ENCODE peak calls at places on chromosomes 4 and X, in six cellular contexts. One of them, this sample, is unnamed.

GRCh38 chr4:68256284-68256683 is 10.8 kb upstream of the TMPRSS11B start:
- DNase-seq in left ventricle myocardium superior: no peak
- DNase-seq in activated CD8-positive, alpha-beta T cell treated with anti-CD3 and anti-CD28 coated beads for 36 hours: no peak
- DNase-seq in GM20000: no peak
- DNase-seq in EH: peak; percentile 2
- DNase-seq in K562: no peak
- DNase-seq in this sample: no peak

GRCh38 chr4:159747983-159748382 is 645.1 kb downstream of the RAPGEF2 start:
- DNase-seq in GM20000: no peak
- DNase-seq in activated CD8-positive, alpha-beta T cell treated with anti-CD3 and anti-CD28 coated beads for 36 hours: no peak
- DNase-seq in K562: no peak
- DNase-seq in left ventricle myocardium superior: no peak
- DNase-seq in EH: no peak
- DNase-seq in this sample: no peak

GRCh38 chrX:119041175-119041574 is 31.6 kb upstream of the CT47C1 start:
- DNase-seq in EH: peak; percentile 87
- DNase-seq in activated CD8-positive, alpha-beta T cell treated with anti-CD3 and anti-CD28 coated beads for 36 hours: no peak
- DNase-seq in K562: peak; percentile 35
- DNase-seq in GM20000: no peak
- DNase-seq in left ventricle myocardium superior: peak; percentile 31
- DNase-seq in this sample: peak; percentile 66

GRCh38 chr4:177275999-177276398 is 33.7 kb upstream of the NEIL3 start:
- DNase-seq in K562: no peak
- DNase-seq in left ventricle myocardium superior: no peak
- DNase-seq in GM20000: no peak
- DNase-seq in activated CD8-positive, alpha-beta T cell treated with anti-CD3 and anti-CD28 coated beads for 36 hours: no peak
- DNase-seq in EH: no peak
- DNase-seq in this sample: peak; percentile 1

GRCh38 chrX:111447298-111447697 is 35.3 kb upstream of the DCX start:
- DNase-seq in K562: peak; percentile 11
- DNase-seq in EH: no peak
- DNase-seq in activated CD8-positive, alpha-beta T cell treated with anti-CD3 and anti-CD28 coated beads for 36 hours: peak; percentile 31
- DNase-seq in GM20000: peak; percentile 0
- DNase-seq in left ventricle myocardium superior: peak; percentile 13
- DNase-seq in this sample: no peak

GRCh38 chrX:47151428-47151827 is 6.4 kb downstream of the RBM10 start:
- DNase-seq in left ventricle myocardium superior: no peak
- DNase-seq in EH: no peak
- DNase-seq in K562: no peak
- DNase-seq in activated CD8-positive, alpha-beta T cell treated with anti-CD3 and anti-CD28 coated beads for 36 hours: no peak
- DNase-seq in GM20000: no peak
- DNase-seq in this sample: no peak

GRCh38 chrX:12794654-12795053 is 3.4 kb downstream of the PRPS2 start:
- DNase-seq in GM20000: no peak
- DNase-seq in activated CD8-positive, alpha-beta T cell treated with anti-CD3 and anti-CD28 coated beads for 36 hours: no peak
- DNase-seq in EH: peak; percentile 4
- DNase-seq in left ventricle myocardium superior: no peak
- DNase-seq in K562: no peak
- DNase-seq in this sample: no peak

GRCh38 chr4:112540695-112541094 is 24.7 kb upstream of the NEUROG2 start:
- DNase-seq in GM20000: no peak
- DNase-seq in EH: no peak
- DNase-seq in K562: no peak
- DNase-seq in left ventricle myocardium superior: no peak
- DNase-seq in activated CD8-positive, alpha-beta T cell treated with anti-CD3 and anti-CD28 coated beads for 36 hours: no peak
- DNase-seq in this sample: no peak

GRCh38 chrX:9320940-9321339 is 143.9 kb upstream of the TBL1X start:
- DNase-seq in activated CD8-positive, alpha-beta T cell treated with anti-CD3 and anti-CD28 coated beads for 36 hours: no peak
- DNase-seq in GM20000: no peak
- DNase-seq in left ventricle myocardium superior: no peak
- DNase-seq in K562: no peak
- DNase-seq in EH: no peak
- DNase-seq in this sample: no peak

GRCh38 chrX:121308276-121308805 is 260.9 kb downstream of the GLUD2 start:
- DNase-seq in K562: peak; percentile 5
- DNase-seq in EH: peak; percentile 58
- DNase-seq in left ventricle myocardium superior: no peak
- DNase-seq in activated CD8-positive, alpha-beta T cell treated with anti-CD3 and anti-CD28 coated beads for 36 hours: peak; percentile 73
- DNase-seq in GM20000: peak; percentile 28
- DNase-seq in this sample: peak; percentile 73

GRCh38 chr4:124710911-124711310 is 1.6 kb downstream of the ANKRD50 start:
- DNase-seq in K562: no peak
- DNase-seq in activated CD8-positive, alpha-beta T cell treated with anti-CD3 and anti-CD28 coated beads for 36 hours: no peak
- DNase-seq in EH: peak; percentile 35
- DNase-seq in left ventricle myocardium superior: peak; percentile 16
- DNase-seq in GM20000: no peak
- DNase-seq in this sample: peak; percentile 28

GRCh38 chrX:40085086-40085551 is 12.6 kb downstream of the BCOR start:
- DNase-seq in activated CD8-positive, alpha-beta T cell treated with anti-CD3 and anti-CD28 coated beads for 36 hours: peak; percentile 20
- DNase-seq in K562: no peak
- DNase-seq in EH: peak; percentile 89
- DNase-seq in left ventricle myocardium superior: peak; percentile 57
- DNase-seq in GM20000: no peak
- DNase-seq in this sample: peak; percentile 88

GRCh38 chr4:174450452-174450851 is 71.8 kb downstream of the HPGD start:
- DNase-seq in EH: no peak
- DNase-seq in left ventricle myocardium superior: no peak
- DNase-seq in activated CD8-positive, alpha-beta T cell treated with anti-CD3 and anti-CD28 coated beads for 36 hours: no peak
- DNase-seq in K562: no peak
- DNase-seq in GM20000: no peak
- DNase-seq in this sample: no peak

GRCh38 chr4:140426610-140427103 is 791 bp downstream of the CLGN start:
- DNase-seq in activated CD8-positive, alpha-beta T cell treated with anti-CD3 and anti-CD28 coated beads for 36 hours: peak; percentile 12
- DNase-seq in K562: peak; percentile 12
- DNase-seq in left ventricle myocardium superior: peak; percentile 73
- DNase-seq in EH: no peak
- DNase-seq in GM20000: peak; percentile 16
- DNase-seq in this sample: no peak

GRCh38 chr4:71187399-71188196 is 151.2 kb upstream of the SLC4A4 start:
- DNase-seq in K562: no peak
- DNase-seq in EH: peak; percentile 64
- DNase-seq in left ventricle myocardium superior: peak; percentile 45
- DNase-seq in GM20000: no peak
- DNase-seq in activated CD8-positive, alpha-beta T cell treated with anti-CD3 and anti-CD28 coated beads for 36 hours: peak; percentile 50
- DNase-seq in this sample: peak; percentile 62

GRCh38 chr4:85717366-85717765 is 242.4 kb downstream of the ARHGAP24 start:
- DNase-seq in GM20000: no peak
- DNase-seq in activated CD8-positive, alpha-beta T cell treated with anti-CD3 and anti-CD28 coated beads for 36 hours: no peak
- DNase-seq in K562: no peak
- DNase-seq in EH: peak; percentile 77
- DNase-seq in left ventricle myocardium superior: no peak
- DNase-seq in this sample: peak; percentile 84

GRCh38 chr4:137700072-137700471 is 167.8 kb upstream of the PCDH18 start:
- DNase-seq in GM20000: no peak
- DNase-seq in K562: no peak
- DNase-seq in EH: peak; percentile 87
- DNase-seq in left ventricle myocardium superior: no peak
- DNase-seq in activated CD8-positive, alpha-beta T cell treated with anti-CD3 and anti-CD28 coated beads for 36 hours: no peak
- DNase-seq in this sample: no peak

GRCh38 chr4:8410641-8411271 is 29.8 kb downstream of the ACOX3 start:
- DNase-seq in activated CD8-positive, alpha-beta T cell treated with anti-CD3 and anti-CD28 coated beads for 36 hours: no peak
- DNase-seq in EH: peak; percentile 72
- DNase-seq in K562: peak; percentile 86
- DNase-seq in left ventricle myocardium superior: peak; percentile 83
- DNase-seq in GM20000: no peak
- DNase-seq in this sample: peak; percentile 41

GRCh38 chr4:77375866-77376607 is 219.0 kb downstream of the CCNG2 start:
- DNase-seq in EH: no peak
- DNase-seq in left ventricle myocardium superior: no peak
- DNase-seq in GM20000: no peak
- DNase-seq in activated CD8-positive, alpha-beta T cell treated with anti-CD3 and anti-CD28 coated beads for 36 hours: no peak
- DNase-seq in K562: no peak
- DNase-seq in this sample: no peak

GRCh38 chrX:56366901-56367300 is 134.7 kb downstream of the KLF8 start:
- DNase-seq in left ventricle myocardium superior: no peak
- DNase-seq in EH: no peak
- DNase-seq in GM20000: no peak
- DNase-seq in K562: no peak
- DNase-seq in activated CD8-positive, alpha-beta T cell treated with anti-CD3 and anti-CD28 coated beads for 36 hours: no peak
- DNase-seq in this sample: no peak

GRCh38 chr4:82891728-82892466 is 944 bp upstream of the SEC31A start:
- DNase-seq in K562: no peak
- DNase-seq in GM20000: no peak
- DNase-seq in EH: peak; percentile 49
- DNase-seq in activated CD8-positive, alpha-beta T cell treated with anti-CD3 and anti-CD28 coated beads for 36 hours: no peak
- DNase-seq in left ventricle myocardium superior: no peak
- DNase-seq in this sample: peak; percentile 56

GRCh38 chrX:118756111-118756510 is 28.7 kb downstream of the IL13RA1 start:
- DNase-seq in EH: no peak
- DNase-seq in activated CD8-positive, alpha-beta T cell treated with anti-CD3 and anti-CD28 coated beads for 36 hours: no peak
- DNase-seq in K562: no peak
- DNase-seq in left ventricle myocardium superior: no peak
- DNase-seq in GM20000: no peak
- DNase-seq in this sample: peak; percentile 31

GRCh38 chr4:169383724-169384123 is 113.0 kb upstream of the SH3RF1 start:
- DNase-seq in left ventricle myocardium superior: no peak
- DNase-seq in activated CD8-positive, alpha-beta T cell treated with anti-CD3 and anti-CD28 coated beads for 36 hours: no peak
- DNase-seq in K562: no peak
- DNase-seq in EH: peak; percentile 96
- DNase-seq in GM20000: no peak
- DNase-seq in this sample: peak; percentile 97

GRCh38 chr4:56692576-56692975 is 11.5 kb upstream of the HOPX start:
- DNase-seq in left ventricle myocardium superior: no peak
- DNase-seq in K562: no peak
- DNase-seq in EH: no peak
- DNase-seq in GM20000: no peak
- DNase-seq in activated CD8-positive, alpha-beta T cell treated with anti-CD3 and anti-CD28 coated beads for 36 hours: no peak
- DNase-seq in this sample: no peak

GRCh38 chrX:37454537-37455285 is 105.5 kb downstream of the PRRG1 start:
- DNase-seq in EH: peak; percentile 51
- DNase-seq in K562: no peak
- DNase-seq in activated CD8-positive, alpha-beta T cell treated with anti-CD3 and anti-CD28 coated beads for 36 hours: no peak
- DNase-seq in GM20000: no peak
- DNase-seq in left ventricle myocardium superior: no peak
- DNase-seq in this sample: peak; percentile 22

GRCh38 chr4:41745292-41746024 is 3.1 kb downstream of the PHOX2B start:
- DNase-seq in EH: no peak
- DNase-seq in GM20000: no peak
- DNase-seq in left ventricle myocardium superior: no peak
- DNase-seq in K562: no peak
- DNase-seq in activated CD8-positive, alpha-beta T cell treated with anti-CD3 and anti-CD28 coated beads for 36 hours: no peak
- DNase-seq in this sample: no peak

GRCh38 chrX:113699939-113700338 is 859.3 kb upstream of the AMOT start:
- DNase-seq in EH: no peak
- DNase-seq in K562: no peak
- DNase-seq in activated CD8-positive, alpha-beta T cell treated with anti-CD3 and anti-CD28 coated beads for 36 hours: no peak
- DNase-seq in left ventricle myocardium superior: no peak
- DNase-seq in GM20000: no peak
- DNase-seq in this sample: no peak

GRCh38 chr4:34091451-34091850 is 2152.9 kb downstream of the ARAP2 start:
- DNase-seq in left ventricle myocardium superior: no peak
- DNase-seq in activated CD8-positive, alpha-beta T cell treated with anti-CD3 and anti-CD28 coated beads for 36 hours: no peak
- DNase-seq in GM20000: no peak
- DNase-seq in K562: no peak
- DNase-seq in EH: peak; percentile 1
- DNase-seq in this sample: no peak

GRCh38 chr4:152106781-152107321 is 346.0 kb upstream of the GATB start:
- DNase-seq in K562: no peak
- DNase-seq in left ventricle myocardium superior: no peak
- DNase-seq in EH: peak; percentile 11
- DNase-seq in GM20000: no peak
- DNase-seq in activated CD8-positive, alpha-beta T cell treated with anti-CD3 and anti-CD28 coated beads for 36 hours: no peak
- DNase-seq in this sample: no peak

GRCh38 chrX:40871385-40872082 is 136.2 kb upstream of the MED14 start:
- DNase-seq in K562: no peak
- DNase-seq in EH: peak; percentile 28
- DNase-seq in left ventricle myocardium superior: no peak
- DNase-seq in GM20000: peak; percentile 46
- DNase-seq in activated CD8-positive, alpha-beta T cell treated with anti-CD3 and anti-CD28 coated beads for 36 hours: peak; percentile 52
- DNase-seq in this sample: peak; percentile 36

GRCh38 chr4:182593413-182593812 is 323.8 kb downstream of the DCTD start:
- DNase-seq in EH: no peak
- DNase-seq in K562: no peak
- DNase-seq in activated CD8-positive, alpha-beta T cell treated with anti-CD3 and anti-CD28 coated beads for 36 hours: no peak
- DNase-seq in GM20000: no peak
- DNase-seq in left ventricle myocardium superior: no peak
- DNase-seq in this sample: no peak

GRCh38 chrX:153723351-153724251 is 586 bp downstream of the BCAP31 start:
- DNase-seq in EH: peak; percentile 51
- DNase-seq in K562: peak; percentile 62
- DNase-seq in GM20000: peak; percentile 74
- DNase-seq in activated CD8-positive, alpha-beta T cell treated with anti-CD3 and anti-CD28 coated beads for 36 hours: peak; percentile 73
- DNase-seq in left ventricle myocardium superior: peak; percentile 49
- DNase-seq in this sample: peak; percentile 42

GRCh38 chr4:38163216-38164006 is 203.2 kb downstream of the PTTG2 start:
- DNase-seq in activated CD8-positive, alpha-beta T cell treated with anti-CD3 and anti-CD28 coated beads for 36 hours: peak; percentile 46
- DNase-seq in left ventricle myocardium superior: no peak
- DNase-seq in EH: peak; percentile 69
- DNase-seq in GM20000: no peak
- DNase-seq in K562: no peak
- DNase-seq in this sample: peak; percentile 59

GRCh38 chr4:59570850-59571476 is 1629.2 kb upstream of the ADGRL3 start:
- DNase-seq in EH: no peak
- DNase-seq in left ventricle myocardium superior: no peak
- DNase-seq in GM20000: peak; percentile 2
- DNase-seq in K562: no peak
- DNase-seq in activated CD8-positive, alpha-beta T cell treated with anti-CD3 and anti-CD28 coated beads for 36 hours: no peak
- DNase-seq in this sample: no peak

GRCh38 chrX:41184312-41184711 is 99.1 kb downstream of the USP9X start:
- DNase-seq in GM20000: no peak
- DNase-seq in K562: no peak
- DNase-seq in activated CD8-positive, alpha-beta T cell treated with anti-CD3 and anti-CD28 coated beads for 36 hours: no peak
- DNase-seq in EH: no peak
- DNase-seq in left ventricle myocardium superior: no peak
- DNase-seq in this sample: no peak

GRCh38 chr4:165398570-165398969 is 19.8 kb downstream of the CPE start:
- DNase-seq in activated CD8-positive, alpha-beta T cell treated with anti-CD3 and anti-CD28 coated beads for 36 hours: no peak
- DNase-seq in left ventricle myocardium superior: no peak
- DNase-seq in K562: peak; percentile 11
- DNase-seq in GM20000: no peak
- DNase-seq in EH: peak; percentile 3
- DNase-seq in this sample: peak; percentile 5

GRCh38 chrX:96181571-96181970 is 503.1 kb upstream of the DIAPH2 start:
- DNase-seq in K562: no peak
- DNase-seq in left ventricle myocardium superior: no peak
- DNase-seq in GM20000: no peak
- DNase-seq in EH: no peak
- DNase-seq in activated CD8-positive, alpha-beta T cell treated with anti-CD3 and anti-CD28 coated beads for 36 hours: no peak
- DNase-seq in this sample: no peak

GRCh38 chrX:107849747-107850478 is 24.2 kb downstream of the MID2 start:
- DNase-seq in left ventricle myocardium superior: no peak
- DNase-seq in GM20000: no peak
- DNase-seq in K562: no peak
- DNase-seq in EH: peak; percentile 26
- DNase-seq in activated CD8-positive, alpha-beta T cell treated with anti-CD3 and anti-CD28 coated beads for 36 hours: peak; percentile 5
- DNase-seq in this sample: peak; percentile 8

GRCh38 chr4:27251788-27252187 is 391.1 kb downstream of the STIM2 start:
- DNase-seq in K562: no peak
- DNase-seq in activated CD8-positive, alpha-beta T cell treated with anti-CD3 and anti-CD28 coated beads for 36 hours: no peak
- DNase-seq in EH: no peak
- DNase-seq in GM20000: no peak
- DNase-seq in left ventricle myocardium superior: no peak
- DNase-seq in this sample: no peak

GRCh38 chrX:125203737-125204578 is 115.7 kb upstream of the TEX13C start:
- DNase-seq in K562: no peak
- DNase-seq in activated CD8-positive, alpha-beta T cell treated with anti-CD3 and anti-CD28 coated beads for 36 hours: peak; percentile 35
- DNase-seq in left ventricle myocardium superior: peak; percentile 38
- DNase-seq in EH: no peak
- DNase-seq in GM20000: no peak
- DNase-seq in this sample: peak; percentile 0

This sample was measured in AG10803.